ENCODE peak calls at places on chromosomes 1 and 21, in six cellular contexts. M is left ventricle myocardium inferior, H is endodermal cell, X is HCT116, G is ovary, C is mammary epithelial cell. B is an unnamed sample.

GRCh38 chr1:198258491-198258890 is 101.7 kb downstream of the NEK7 start:
- DNase-seq in M (no peak), H (no peak), X (no peak), G (no peak), C (peak; percentile 76), B (no peak)

GRCh38 chr1:159071970-159072582 is 4.5 kb downstream of the AIM2 start:
- DNase-seq in M (no peak), H (no peak), X (peak; percentile 48), G (no peak), C (peak; percentile 46), B (no peak)

GRCh38 chr1:26094677-26095383 is 16.8 kb upstream of the PDIK1L start:
- DNase-seq in M (peak; percentile 57), H (peak; percentile 94), X (no peak), G (peak; percentile 20), C (no peak), B (peak; percentile 37)

GRCh38 chr1:239823852-239824251 is 267.8 kb upstream of the FMN2 start:
- DNase-seq in M (no peak), H (no peak), X (no peak), G (no peak), C (no peak), B (no peak)

GRCh38 chr1:6108937-6109636 is 63.4 kb downstream of the KCNAB2 start:
- DNase-seq in M (no peak), H (peak; percentile 83), X (peak; percentile 35), G (no peak), C (peak; percentile 50), B (no peak)

GRCh38 chr21:15330872-15331271 is 266.1 kb upstream of the NRIP1 start:
- DNase-seq in M (no peak), H (no peak), X (no peak), G (no peak), C (no peak), B (no peak)

GRCh38 chr1:181021811-181022434 is 747 bp downstream of the STX6 start:
- DNase-seq in M (peak; percentile 62), H (peak; percentile 85), X (no peak), G (peak; percentile 73), C (peak; percentile 92), B (peak; percentile 71)

GRCh38 chr1:117734403-117734802 is 128.6 kb downstream of the TENT5C start:
- DNase-seq in M (no peak), H (no peak), X (no peak), G (no peak), C (no peak), B (no peak)

GRCh38 chr1:169943963-169944526 is 50.3 kb upstream of the SCYL3 start:
- DNase-seq in M (no peak), H (peak; percentile 39), X (no peak), G (no peak), C (no peak), B (no peak)

GRCh38 chr1:109984190-109984455 is 442 bp upstream of the AHCYL1 start:
- DNase-seq in M (no peak), H (no peak), X (no peak), G (no peak), C (no peak), B (no peak)

GRCh38 chr1:211781260-211781659 is 49.3 kb downstream of the LPGAT1 start:
- DNase-seq in M (no peak), H (no peak), X (no peak), G (no peak), C (no peak), B (no peak)

GRCh38 chr21:29436143-29436542 is 137.4 kb downstream of the BACH1 start:
- DNase-seq in M (peak; percentile 19), H (no peak), X (no peak), G (no peak), C (no peak), B (no peak)

GRCh38 chr21:35400233-35400939 is 351.3 kb upstream of the RUNX1 start:
- DNase-seq in M (no peak), H (peak; percentile 57), X (peak; percentile 81), G (no peak), C (peak; percentile 81), B (peak; percentile 66)

GRCh38 chr1:55249646-55250398 is 34.7 kb upstream of the USP24 start:
- DNase-seq in M (no peak), H (no peak), X (no peak), G (no peak), C (no peak), B (no peak)

GRCh38 chr1:228964178-228964819 is 229.0 kb downstream of the RHOU start:
- DNase-seq in M (peak; percentile 57), H (peak; percentile 60), X (no peak), G (peak; percentile 65), C (no peak), B (peak; percentile 69)

GRCh38 chr1:17618558-17619247 is 79.2 kb downstream of the ARHGEF10L start:
- DNase-seq in M (no peak), H (no peak), X (no peak), G (no peak), C (no peak), B (no peak)
- H3K4me3 ChIP-seq in M (peak overlapping the region; percentile 67), H (no peak overlapping the region), X (no peak overlapping the region), G (no peak overlapping the region), C (no peak overlapping the region), B (no peak overlapping the region)

GRCh38 chr1:179872558-179872957 is 5.0 kb downstream of the TOR1AIP2 start:
- DNase-seq in M (no peak), H (no peak), X (no peak), G (no peak), C (no peak), B (no peak)
- H3K4me1 ChIP-seq in M (peaks cover 77% of the 10 kb centered on the region), H (no peaks in the 10 kb centered on the region), X (peaks cover 14% of the 10 kb centered on the region), G (no peaks in the 10 kb centered on the region), C (peaks cover 8% of the 10 kb centered on the region), B (peaks cover 36% of the 10 kb centered on the region)

GRCh38 chr1:185984113-185984836 is 250.1 kb downstream of the HMCN1 start:
- DNase-seq in M (no peak), H (no peak), X (no peak), G (no peak), C (no peak), B (no peak)
- TF ChIP-seq CTCF in M (no peak), H (no peak), X (no peak), G (no peak), C (no peak), B (no peak)

GRCh38 chr1:115283249-115283648 is 54.8 kb downstream of the NGF start:
- DNase-seq in M (peak; percentile 30), H (no peak), X (no peak), G (no peak), C (no peak), B (no peak)
- H3K4me3 ChIP-seq in M (peak overlapping the region; percentile 35), H (no peak overlapping the region), X (no peak overlapping the region), G (no peak overlapping the region), C (no peak overlapping the region), B (no peak overlapping the region)

DNA sequence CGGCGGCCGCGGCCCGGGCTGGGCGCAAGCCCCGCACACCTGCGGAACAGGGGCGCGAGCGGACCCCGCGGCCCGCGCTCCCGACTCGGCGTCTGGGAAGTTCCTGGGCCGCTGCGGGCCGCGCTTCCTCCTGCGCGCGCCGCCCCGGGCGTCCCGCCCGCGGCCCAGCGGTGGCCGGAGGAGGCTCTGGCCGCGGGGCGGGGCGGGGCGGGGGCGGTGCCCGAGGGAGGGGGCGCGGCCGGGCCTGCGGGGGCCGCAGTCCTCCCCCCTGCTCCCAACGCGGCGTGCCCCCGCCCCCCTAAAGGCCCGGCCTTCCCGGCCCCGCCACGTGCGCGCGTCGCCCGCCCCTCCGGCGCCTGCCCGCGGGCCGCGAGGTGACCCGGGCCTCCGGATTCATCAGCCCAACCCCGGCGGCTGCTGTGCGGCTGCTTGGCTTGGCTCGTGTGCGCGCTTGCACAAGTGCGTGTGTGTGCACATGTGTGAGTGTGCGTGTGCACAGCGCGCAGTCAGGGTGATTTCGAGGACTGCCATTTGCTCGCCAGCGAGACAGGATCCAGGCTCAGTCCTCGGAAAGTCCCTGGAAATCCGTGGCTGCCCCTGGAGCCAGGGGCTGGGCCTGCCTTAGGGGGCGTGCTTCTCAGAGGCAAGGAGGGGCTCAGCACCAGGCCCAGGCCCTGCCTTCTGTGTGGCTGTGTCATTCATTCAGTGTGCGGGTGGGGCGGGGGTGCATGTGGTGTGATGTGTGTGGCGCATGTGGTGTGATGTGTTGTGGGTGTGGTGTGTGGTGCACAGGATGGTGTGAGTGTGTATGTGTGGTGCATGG is at the start of gene C2CD2:
- DNase-seq in M (peak; percentile 77), H (peak; percentile 89), X (no peak), G (peak; percentile 72), C (peak; percentile 50), B (peak; percentile 68)
- H3K4me1 ChIP-seq in M (peaks cover 58% of the 10 kb centered on the region), H (peaks cover 19% of the 10 kb centered on the region), X (peaks cover 56% of the 10 kb centered on the region), G (peaks cover 34% of the 10 kb centered on the region), C (peaks cover 46% of the 10 kb centered on the region), B (peaks cover 24% of the 10 kb centered on the region)